ENCODE peak calls at places on chromosomes 7 and 10, in seven cellular contexts. One of them, this sample, is unnamed.

GRCh38 chr7:128427289-128427891 is 17.6 kb upstream of the IMPDH1 start:
- DNase-seq in neuronal stem cell: peak
- DNase-seq in IMR-90: peak
- DNase-seq in H9: no peak
- DNase-seq in mesenchymal stem cell: peak
- DNase-seq in H1: no peak
- DNase-seq in mesendoderm: peak
- DNase-seq in this sample: peak

GRCh38 chr7:105429746-105430612 is 41.3 kb upstream of the SRPK2 start:
- DNase-seq in neuronal stem cell: no peak
- DNase-seq in IMR-90: peak
- DNase-seq in H9: peak
- DNase-seq in mesenchymal stem cell: peak
- DNase-seq in H1: no peak
- DNase-seq in mesendoderm: peak
- DNase-seq in this sample: peak

GRCh38 chr7:46444266-46444665 is 523.2 kb upstream of the IGFBP3 start:
- DNase-seq in neuronal stem cell: no peak
- DNase-seq in IMR-90: no peak
- DNase-seq in H9: no peak
- DNase-seq in mesenchymal stem cell: no peak
- DNase-seq in H1: no peak
- DNase-seq in mesendoderm: no peak
- DNase-seq in this sample: no peak

GRCh38 chr7:110881731-110882130 is 209.2 kb upstream of the LRRN3 start:
- DNase-seq in neuronal stem cell: no peak
- DNase-seq in IMR-90: no peak
- DNase-seq in H9: no peak
- DNase-seq in mesenchymal stem cell: no peak
- DNase-seq in H1: no peak
- DNase-seq in mesendoderm: no peak
- DNase-seq in this sample: no peak

GRCh38 chr7:7970620-7971307 is 2.2 kb downstream of the GLCCI1 start:
- DNase-seq in neuronal stem cell: peak
- DNase-seq in IMR-90: peak
- DNase-seq in H9: no peak
- DNase-seq in mesenchymal stem cell: peak
- DNase-seq in H1: no peak
- DNase-seq in mesendoderm: no peak
- DNase-seq in this sample: no peak

GRCh38 chr7:151938550-151938949 is 17.7 kb upstream of the GALNTL5 start:
- DNase-seq in neuronal stem cell: no peak
- DNase-seq in IMR-90: no peak
- DNase-seq in H9: no peak
- DNase-seq in mesenchymal stem cell: no peak
- DNase-seq in H1: no peak
- DNase-seq in mesendoderm: no peak
- DNase-seq in this sample: no peak

GRCh38 chr10:71424496-71425194 is 27.9 kb downstream of the CDH23 start:
- DNase-seq in neuronal stem cell: no peak
- DNase-seq in IMR-90: no peak
- DNase-seq in H9: no peak
- DNase-seq in mesenchymal stem cell: no peak
- DNase-seq in H1: peak
- DNase-seq in mesendoderm: no peak
- DNase-seq in this sample: no peak

GRCh38 chr10:26697922-26698608 is 564 bp downstream of the PDSS1 start:
- DNase-seq in neuronal stem cell: no peak
- DNase-seq in IMR-90: no peak
- DNase-seq in H9: no peak
- DNase-seq in mesenchymal stem cell: peak
- DNase-seq in H1: no peak
- DNase-seq in mesendoderm: peak
- DNase-seq in this sample: peak

GRCh38 chr10:92712016-92712889 is 22.5 kb downstream of the HHEX start:
- DNase-seq in neuronal stem cell: no peak
- DNase-seq in IMR-90: peak
- DNase-seq in H9: no peak
- DNase-seq in mesenchymal stem cell: peak
- DNase-seq in H1: no peak
- DNase-seq in mesendoderm: no peak
- DNase-seq in this sample: no peak

GRCh38 chr7:98319176-98319575 is 37.7 kb downstream of the BRI3 start:
- DNase-seq in neuronal stem cell: no peak
- DNase-seq in IMR-90: no peak
- DNase-seq in H9: no peak
- DNase-seq in mesenchymal stem cell: no peak
- DNase-seq in H1: no peak
- DNase-seq in mesendoderm: no peak
- DNase-seq in this sample: no peak

GRCh38 chr7:155131090-155131489 is 61.0 kb downstream of the HTR5A start:
- DNase-seq in neuronal stem cell: no peak
- DNase-seq in IMR-90: no peak
- DNase-seq in H9: no peak
- DNase-seq in mesenchymal stem cell: no peak
- DNase-seq in H1: no peak
- DNase-seq in mesendoderm: no peak
- DNase-seq in this sample: no peak

GRCh38 chr10:106360870-106361269 is 803.6 kb downstream of the SORCS1 start:
- DNase-seq in neuronal stem cell: no peak
- DNase-seq in IMR-90: peak
- DNase-seq in H9: no peak
- DNase-seq in mesenchymal stem cell: no peak
- DNase-seq in H1: no peak
- DNase-seq in mesendoderm: no peak
- DNase-seq in this sample: no peak

GRCh38 chr10:47057471-47057870 is 146.2 kb downstream of the PTPN20 start:
- DNase-seq in neuronal stem cell: no peak
- DNase-seq in IMR-90: no peak
- DNase-seq in H9: no peak
- DNase-seq in mesenchymal stem cell: no peak
- DNase-seq in H1: no peak
- DNase-seq in mesendoderm: no peak
- DNase-seq in this sample: no peak

GRCh38 chr10:64368298-64368697 is 847.1 kb downstream of the REEP3 start:
- DNase-seq in neuronal stem cell: no peak
- DNase-seq in IMR-90: no peak
- DNase-seq in H9: no peak
- DNase-seq in mesenchymal stem cell: no peak
- DNase-seq in H1: no peak
- DNase-seq in mesendoderm: no peak
- DNase-seq in this sample: no peak

GRCh38 chr10:95286707-95287106 is 4.1 kb downstream of the PDLIM1 start:
- DNase-seq in neuronal stem cell: no peak
- DNase-seq in IMR-90: no peak
- DNase-seq in H9: no peak
- DNase-seq in mesenchymal stem cell: no peak
- DNase-seq in H1: no peak
- DNase-seq in mesendoderm: no peak
- DNase-seq in this sample: no peak

GRCh38 chr10:89115876-89116627 is 91.1 kb downstream of the CH25H start:
- DNase-seq in neuronal stem cell: no peak
- DNase-seq in IMR-90: peak
- DNase-seq in H9: no peak
- DNase-seq in mesenchymal stem cell: peak
- DNase-seq in H1: no peak
- DNase-seq in mesendoderm: peak
- DNase-seq in this sample: peak

GRCh38 chr10:124917939-124918830 is 23.7 kb upstream of the ZRANB1 start:
- DNase-seq in neuronal stem cell: no peak
- DNase-seq in IMR-90: peak
- DNase-seq in H9: no peak
- DNase-seq in mesenchymal stem cell: peak
- DNase-seq in H1: no peak
- DNase-seq in mesendoderm: no peak
- DNase-seq in this sample: no peak

GRCh38 chr10:15485684-15486316 is 114.7 kb upstream of the FAM171A1 start:
- DNase-seq in neuronal stem cell: no peak
- DNase-seq in IMR-90: no peak
- DNase-seq in H9: no peak
- DNase-seq in mesenchymal stem cell: peak
- DNase-seq in H1: no peak
- DNase-seq in mesendoderm: no peak
- DNase-seq in this sample: no peak

GRCh38 chr7:27097686-27098492 is 2.1 kb upstream of the HOXA1 start:
- DNase-seq in neuronal stem cell: peak
- DNase-seq in IMR-90: peak
- DNase-seq in H9: no peak
- DNase-seq in mesenchymal stem cell: peak
- DNase-seq in H1: peak
- DNase-seq in mesendoderm: peak
- DNase-seq in this sample: no peak

GRCh38 chr7:37284805-37285211 is 163.9 kb downstream of the ELMO1 start:
- DNase-seq in neuronal stem cell: peak
- DNase-seq in IMR-90: no peak
- DNase-seq in H9: peak
- DNase-seq in mesenchymal stem cell: peak
- DNase-seq in H1: peak
- DNase-seq in mesendoderm: peak
- DNase-seq in this sample: peak

GRCh38 chr10:10642741-10643280 is 374.9 kb upstream of the CELF2 start:
- DNase-seq in neuronal stem cell: no peak
- DNase-seq in IMR-90: peak
- DNase-seq in H9: peak
- DNase-seq in mesenchymal stem cell: peak
- DNase-seq in H1: no peak
- DNase-seq in mesendoderm: no peak
- DNase-seq in this sample: no peak

DNA sequence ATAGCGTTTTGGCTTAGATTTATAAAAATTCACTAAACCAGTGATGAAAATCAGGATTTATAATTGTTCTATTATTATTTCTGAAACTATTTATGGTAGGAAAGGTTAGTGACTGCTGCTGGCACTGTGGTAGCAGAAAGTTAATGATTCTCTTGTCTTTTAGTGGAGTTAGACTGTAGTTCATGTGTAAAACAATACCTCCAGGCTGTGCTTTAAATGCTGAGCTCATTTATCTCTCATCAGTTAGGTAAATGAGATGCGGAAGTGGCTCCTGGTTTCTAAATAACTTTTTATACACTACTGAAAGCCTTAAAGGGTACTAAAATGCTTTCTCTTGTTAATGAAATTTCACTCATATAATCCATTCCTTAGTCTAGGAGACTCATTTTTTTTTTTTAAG is 326.8 kb upstream of the POT1 start:
- DNase-seq in neuronal stem cell: no peak
- DNase-seq in IMR-90: no peak
- DNase-seq in H9: no peak
- DNase-seq in mesenchymal stem cell: no peak
- DNase-seq in H1: no peak
- DNase-seq in mesendoderm: peak
- DNase-seq in this sample: no peak
- H4K8ac ChIP-seq in neuronal stem cell: no peak
- H4K8ac ChIP-seq in IMR-90: no peak
- H4K8ac ChIP-seq in H9: no peak
- H4K8ac ChIP-seq in mesenchymal stem cell: no peak
- H4K8ac ChIP-seq in H1: no peak
- H4K8ac ChIP-seq in mesendoderm: no peak
- H4K8ac ChIP-seq in this sample: no peak

GRCh38 chr7:114691605-114692004 is 230.3 kb upstream of the MDFIC start:
- DNase-seq in neuronal stem cell: no peak
- DNase-seq in IMR-90: no peak
- DNase-seq in H9: no peak
- DNase-seq in mesenchymal stem cell: no peak
- DNase-seq in H1: no peak
- DNase-seq in mesendoderm: no peak
- DNase-seq in this sample: no peak
- H2AK5ac ChIP-seq in neuronal stem cell: no peak
- H2AK5ac ChIP-seq in IMR-90: no peak
- H2AK5ac ChIP-seq in H9: no peak
- H2AK5ac ChIP-seq in mesenchymal stem cell: no peak
- H2AK5ac ChIP-seq in H1: no peak
- H2AK5ac ChIP-seq in mesendoderm: no peak
- H2AK5ac ChIP-seq in this sample: no peak

DNA sequence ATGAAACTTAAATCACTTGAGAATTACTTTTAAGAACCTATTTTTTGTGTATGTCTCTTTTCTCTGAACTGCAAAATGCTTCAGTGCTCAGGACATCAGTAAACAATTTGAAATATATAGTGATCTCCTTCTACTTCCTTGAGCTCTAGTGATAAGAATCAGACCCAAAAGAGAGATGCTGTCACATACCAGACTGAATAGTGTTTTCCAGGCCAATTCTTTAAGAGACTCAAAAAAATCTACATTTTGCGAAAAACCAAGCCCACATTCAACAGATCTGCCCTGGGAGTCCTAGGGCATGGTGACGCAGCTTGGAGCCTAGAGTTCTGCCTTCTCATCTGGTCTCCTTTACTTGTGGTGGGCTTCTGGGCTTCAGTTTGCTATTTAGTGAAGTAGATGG is 72.1 kb upstream of the SLC13A1 start:
- DNase-seq in neuronal stem cell: no peak
- DNase-seq in IMR-90: no peak
- DNase-seq in H9: no peak
- DNase-seq in mesenchymal stem cell: peak
- DNase-seq in H1: no peak
- DNase-seq in mesendoderm: peak
- DNase-seq in this sample: peak
- H4K8ac ChIP-seq in neuronal stem cell: no peak
- H4K8ac ChIP-seq in IMR-90: no peak
- H4K8ac ChIP-seq in H9: no peak
- H4K8ac ChIP-seq in mesenchymal stem cell: no peak
- H4K8ac ChIP-seq in H1: no peak
- H4K8ac ChIP-seq in mesendoderm: no peak
- H4K8ac ChIP-seq in this sample: no peak

DNA sequence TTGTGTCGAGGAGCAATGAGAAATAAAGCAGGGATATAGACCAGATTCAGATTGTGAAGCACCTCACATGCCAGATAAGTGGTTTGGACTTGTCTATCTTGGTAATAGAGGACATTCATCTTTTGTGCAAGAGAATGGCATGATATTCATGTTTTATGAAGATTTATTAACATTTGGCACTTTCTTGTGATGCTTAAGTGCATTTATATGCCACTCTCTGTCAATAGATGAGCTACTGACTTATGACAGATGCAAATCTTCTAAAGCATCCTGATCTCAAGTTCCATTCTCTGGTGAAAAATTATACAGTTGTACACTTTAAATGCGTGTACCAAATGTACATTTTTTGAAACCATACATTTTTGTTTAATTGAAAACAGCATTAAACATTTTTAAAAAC is 415.3 kb downstream of the SORCS3 start:
- DNase-seq in neuronal stem cell: no peak
- DNase-seq in IMR-90: no peak
- DNase-seq in H9: no peak
- DNase-seq in mesenchymal stem cell: no peak
- DNase-seq in H1: no peak
- DNase-seq in mesendoderm: no peak
- DNase-seq in this sample: no peak
- H2AK5ac ChIP-seq in neuronal stem cell: no peak
- H2AK5ac ChIP-seq in IMR-90: no peak
- H2AK5ac ChIP-seq in H9: no peak
- H2AK5ac ChIP-seq in mesenchymal stem cell: no peak
- H2AK5ac ChIP-seq in H1: no peak
- H2AK5ac ChIP-seq in mesendoderm: no peak
- H2AK5ac ChIP-seq in this sample: no peak

This sample was measured in trophoblast cell.